ENCODE peak calls at places on chromosomes 11 and 22, in six cellular contexts. Q is GM23248; N is fibroblast of lung; O is CD4-positive, CD25-positive, alpha-beta regulatory T cell; C is lung; Z is transverse colon. X is an unnamed sample. For H3K4me1, the result is how much of the 10 kb centered on the place peaks cover.

GRCh38 chr11:64751136-64751535 is 7.2 kb upstream of the RASGRP2 start:
- DNase-seq in Q (no peak), N (no peak), O (no peak), C (no peak), Z (no peak), X (no peak)

GRCh38 chr11:9861860-9862725 is 198.2 kb downstream of the SWAP70 start:
- DNase-seq in Q (peak), N (peak), O (peak), C (peak), Z (peak), X (peak)

GRCh38 chr11:115552151-115552550 is 47.9 kb upstream of the CADM1 start:
- DNase-seq in Q (no peak), N (no peak), O (no peak), C (no peak), Z (no peak), X (no peak)

GRCh38 chr11:100682247-100682969 is 4.7 kb upstream of the ARHGAP42 start:
- DNase-seq in Q (peak), N (peak), O (no peak), C (no peak), Z (no peak), X (peak)

GRCh38 chr22:49149721-49150608 is 677.7 kb downstream of the BRD1 start:
- DNase-seq in Q (no peak), N (no peak), O (no peak), C (no peak), Z (no peak), X (no peak)

GRCh38 chr22:28917747-28918543 is 34.6 kb downstream of the ZNRF3 start:
- DNase-seq in Q (no peak), N (peak), O (no peak), C (peak), Z (peak), X (peak)

GRCh38 chr11:44104472-44105294 is 9.2 kb downstream of the EXT2 start:
- DNase-seq in Q (no peak), N (peak), O (no peak), C (no peak), Z (no peak), X (no peak)

GRCh38 chr11:34205326-34206035 is 100.1 kb downstream of the NAT10 start:
- DNase-seq in Q (no peak), N (peak), O (no peak), C (no peak), Z (no peak), X (no peak)

GRCh38 chr11:131889146-131889577 is 518.7 kb downstream of the NTM start:
- DNase-seq in Q (peak), N (peak), O (no peak), C (no peak), Z (no peak), X (no peak)

GRCh38 chr22:40819741-40820140 is 595 bp upstream of the SLC25A17 start:
- DNase-seq in Q (peak), N (peak), O (no peak), C (no peak), Z (no peak), X (no peak)

GRCh38 chr22:50446708-50447575 is 27.9 kb downstream of the SBF1 start:
- DNase-seq in Q (no peak), N (no peak), O (no peak), C (no peak), Z (no peak), X (no peak)

GRCh38 chr11:47109882-47110281 is 66.8 kb downstream of the ARFGAP2 start:
- DNase-seq in Q (no peak), N (no peak), O (no peak), C (no peak), Z (no peak), X (no peak)

GRCh38 chr11:14789879-14790484 is 102.0 kb downstream of the CYP2R1 start:
- DNase-seq in Q (peak), N (peak), O (no peak), C (no peak), Z (no peak), X (peak)

GRCh38 chr11:106446961-106447360 is 369.5 kb downstream of the AASDHPPT start:
- DNase-seq in Q (no peak), N (no peak), O (no peak), C (no peak), Z (no peak), X (no peak)

GRCh38 chr11:126607374-126607773 is 251.9 kb downstream of the ST3GAL4 start:
- DNase-seq in Q (peak), N (peak), O (no peak), C (no peak), Z (peak), X (peak)

GRCh38 chr11:40281055-40281580 is 1178.3 kb downstream of the LRRC4C start:
- DNase-seq in Q (no peak), N (no peak), O (no peak), C (no peak), Z (no peak), X (no peak)

GRCh38 chr11:100525635-100526034 is 161.5 kb upstream of the ARHGAP42 start:
- DNase-seq in Q (no peak), N (no peak), O (no peak), C (no peak), Z (no peak), X (no peak)

GRCh38 chr11:2387266-2387982 is 10.3 kb downstream of the CD81 start:
- DNase-seq in Q (peak), N (peak), O (no peak), C (no peak), Z (no peak), X (no peak)

GRCh38 chr11:85086511-85087284 is 540.4 kb downstream of the DLG2 start:
- DNase-seq in Q (peak), N (no peak), O (no peak), C (no peak), Z (no peak), X (no peak)

GRCh38 chr11:12110714-12111481 is 508 bp downstream of the MICAL2 start:
- DNase-seq in Q (peak), N (no peak), O (peak), C (peak), Z (peak), X (peak)

GRCh38 chr11:469684-470667 is 19.9 kb downstream of the PTDSS2 start:
- DNase-seq in Q (peak), N (peak), O (no peak), C (peak), Z (peak), X (peak)

GRCh38 chr11:37264783-37265182 is 666.7 kb upstream of the RAG2 start:
- DNase-seq in Q (no peak), N (no peak), O (no peak), C (no peak), Z (no peak), X (no peak)
- H3K4me1 ChIP-seq in Q (under half), N (under half), O (under half), C (under half), Z (under half), X (under half)

GRCh38 chr11:94132823-94133408 is 4.3 kb downstream of the PANX1 start:
- DNase-seq in Q (no peak), N (no peak), O (no peak), C (no peak), Z (no peak), X (no peak)
- H3K4me1 ChIP-seq in Q (half or more), N (under half), O (under half), C (under half), Z (under half), X (under half)

GRCh38 chr11:67409781-67410368 is 5.6 kb upstream of the CARNS1 start:
- DNase-seq in Q (no peak), N (no peak), O (no peak), C (no peak), Z (peak), X (peak)
- H3K4me1 ChIP-seq in Q (under half), N (under half), O (half or more), C (under half), Z (under half), X (under half)

GRCh38 chr11:61106906-61107470 is 4.7 kb downstream of the CD5 start:
- DNase-seq in Q (no peak), N (no peak), O (no peak), C (no peak), Z (no peak), X (no peak)

GRCh38 chr11:61104963-61105362 is 2.7 kb downstream of the CD5 start:
- DNase-seq in Q (no peak), N (no peak), O (no peak), C (no peak), Z (no peak), X (no peak)

GRCh38 chr11:61107888-61108287 is 5.6 kb downstream of the CD5 start:
- DNase-seq in Q (no peak), N (no peak), O (no peak), C (no peak), Z (no peak), X (no peak)

GRCh38 chr11:61103851-61104423 is 1.6 kb downstream of the CD5 start:
- DNase-seq in Q (no peak), N (no peak), O (no peak), C (no peak), Z (no peak), X (no peak)

DNA sequence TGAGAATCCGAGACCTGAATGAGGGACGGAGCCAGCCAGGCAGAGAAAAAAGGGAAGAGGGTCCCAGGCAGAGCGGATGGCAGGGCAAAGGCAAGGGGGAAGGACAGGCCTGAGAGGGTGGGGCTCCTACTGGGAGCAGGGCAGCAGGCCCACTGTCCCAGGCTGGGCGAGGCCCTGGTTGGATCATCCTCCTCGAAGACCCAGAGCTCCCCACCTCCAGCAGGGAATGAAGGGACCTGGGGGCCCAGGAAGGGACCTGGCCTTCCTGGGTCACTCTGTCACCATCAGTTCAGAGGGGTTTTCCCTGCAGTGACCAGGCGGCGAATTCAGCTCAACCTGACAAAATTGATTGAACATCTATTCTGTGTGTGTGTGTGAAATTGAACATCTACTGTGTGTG is 4.0 kb downstream of the CD5 start:
- DNase-seq in Q (no peak), N (no peak), O (no peak), C (no peak), Z (no peak), X (no peak)
- H3K4me1 ChIP-seq in Q (under half), N (under half), O (half or more), C (under half), Z (under half), X (under half)